ENCODE peak calls at places on chromosomes 7 and 10, in six cellular contexts. V is endodermal cell, P is fibroblast of lung, E is NT2/D1, U is IMR-90, O is K562. T is an unnamed sample.

GRCh38 chr10:132528064-132528800 is 9.4 kb upstream of the INPP5A start:
- DNase-seq in P (peak), V (peak), O (no peak), U (peak), E (no peak), T (no peak)

GRCh38 chr7:2508327-2509231 is 11.0 kb upstream of the LFNG start:
- DNase-seq in U (peak), E (no peak), V (peak), P (no peak), O (peak), T (peak)

GRCh38 chr7:101308245-101309085 is 13.1 kb downstream of the IFT22 start:
- DNase-seq in P (peak), E (peak), O (peak), U (no peak), V (peak), T (peak)

GRCh38 chr10:95330966-95331453 is 40.2 kb upstream of the PDLIM1 start:
- DNase-seq in O (no peak), E (no peak), P (no peak), U (peak), V (no peak), T (no peak)

GRCh38 chr10:62514079-62514693 is 140.0 kb downstream of the ZNF365 start:
- DNase-seq in P (no peak), O (no peak), E (no peak), U (no peak), V (peak), T (no peak)

GRCh38 chr10:114044251-114045070 is 795 bp downstream of the ADRB1 start:
- DNase-seq in E (no peak), V (peak), O (no peak), P (no peak), U (no peak), T (peak)

GRCh38 chr7:143052041-143052440 is at the start of gene OR6V1:
- DNase-seq in P (no peak), E (no peak), O (no peak), U (no peak), V (no peak), T (no peak)

GRCh38 chr7:111528331-111528730 is 34.0 kb downstream of the IMMP2L start:
- DNase-seq in O (no peak), U (no peak), V (no peak), E (no peak), P (no peak), T (no peak)

GRCh38 chr10:67815571-67816059 is 22.4 kb downstream of the DNAJC12 start:
- DNase-seq in P (peak), O (no peak), E (no peak), U (peak), V (no peak), T (no peak)

GRCh38 chr7:70727861-70728260 is 404.1 kb upstream of the GALNT17 start:
- DNase-seq in V (no peak), P (no peak), U (no peak), O (no peak), E (no peak), T (no peak)
- H3K9ac ChIP-seq in V (no peak), P (no peak), U (no peak), O (no peak), E (no peak), T (no peak)

GRCh38 chr10:102581401-102581800 is 62.9 kb upstream of the TRIM8 start:
- DNase-seq in V (no peak), U (no peak), O (no peak), P (no peak), E (no peak), T (no peak)

GRCh38 chr10:102578782-102579181 is 65.5 kb upstream of the TRIM8 start:
- DNase-seq in V (no peak), P (no peak), U (no peak), O (no peak), E (no peak), T (no peak)

GRCh38 chr10:102582181-102582580 is 62.1 kb upstream of the TRIM8 start:
- DNase-seq in O (no peak), U (no peak), V (no peak), P (no peak), E (no peak), T (no peak)

GRCh38 chr10:102579206-102579790 is 65.0 kb upstream of the TRIM8 start:
- DNase-seq in V (no peak), U (peak), P (peak), O (no peak), E (no peak), T (no peak)

DNA sequence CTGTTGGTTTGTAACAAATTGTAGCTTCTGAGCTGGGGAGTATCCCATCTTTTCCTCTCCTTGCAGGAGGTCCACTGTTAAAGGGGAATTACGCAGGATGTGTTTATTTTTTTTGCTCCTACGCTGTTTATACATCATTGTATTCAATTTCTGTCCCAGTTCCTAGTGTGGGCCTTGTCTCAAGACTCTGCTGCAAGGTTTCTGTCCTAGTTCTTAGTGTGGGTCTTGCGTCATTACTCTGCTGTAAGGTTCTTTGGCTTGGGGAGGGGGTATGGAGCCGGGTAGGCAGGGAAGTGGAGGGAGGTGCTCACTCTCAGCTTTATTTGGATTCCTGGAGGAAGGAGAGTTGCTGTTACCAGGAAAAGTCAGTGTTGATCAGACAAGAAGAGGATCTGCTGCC is 64.0 kb upstream of the TRIM8 start:
- DNase-seq in E (no peak), V (no peak), U (peak), P (peak), O (no peak), T (no peak)
- H3K9ac ChIP-seq in E (no peak), V (no peak), U (peak), P (no peak), O (no peak), T (no peak)

GRCh38 chr10:79189853-79190435 is 121.2 kb downstream of the ZMIZ1 start:
- DNase-seq in O (no peak), P (no peak), E (no peak), U (peak), V (no peak), T (no peak)
- H3K9ac ChIP-seq in O (no peak), P (no peak), E (no peak), U (no peak), V (no peak), T (no peak)

GRCh38 chr10:128873408-128873807 is 593.6 kb upstream of the MGMT start:
- DNase-seq in E (no peak), O (no peak), U (no peak), V (peak), P (peak), T (no peak)

GRCh38 chr10:128871671-128872231 is 595.3 kb upstream of the MGMT start:
- DNase-seq in O (no peak), E (no peak), V (no peak), P (no peak), U (no peak), T (no peak)

GRCh38 chr10:128868481-128868880 is 598.6 kb upstream of the MGMT start:
- DNase-seq in P (no peak), E (no peak), U (no peak), V (no peak), O (no peak), T (no peak)

GRCh38 chr10:128869101-128869712 is 597.8 kb upstream of the MGMT start:
- DNase-seq in P (no peak), E (no peak), O (no peak), U (no peak), V (no peak), T (no peak)

GRCh38 chr10:128870830-128871597 is 596.0 kb upstream of the MGMT start:
- DNase-seq in U (no peak), E (no peak), V (no peak), O (no peak), P (no peak), T (no peak)
- H3K9ac ChIP-seq in U (no peak), E (no peak), V (no peak), O (no peak), P (no peak), T (no peak)

T was measured in neural progenitor cell.